ENCODE peak calls at places on chromosomes 3 and 15, in four cellular contexts. K, L, G and T are unnamed samples.
A peak's percentile ranks its signal among the peaks of the same experiment; 100 is the strongest.

GRCh38 chr3:178982138-178982537 is 89.5 kb downstream of the ZMAT3 start:
- DNase-seq in K (no peak), L (no peak), G (no peak), T (no peak)

GRCh38 chr15:87045741-87046140 is 966.1 kb downstream of the AGBL1 start:
- DNase-seq in K (no peak), L (no peak), G (no peak), T (peak; percentile 14)

GRCh38 chr3:28835249-28835648 is 445.6 kb upstream of the RBMS3 start:
- DNase-seq in K (no peak), L (no peak), G (no peak), T (no peak)

GRCh38 chr3:62922326-62922725 is 47.1 kb upstream of the CADPS start:
- DNase-seq in K (no peak), L (no peak), G (no peak), T (peak; percentile 27)

GRCh38 chr3:31165399-31165860 is 271.0 kb upstream of the GADL1 start:
- DNase-seq in K (no peak), L (peak; percentile 60), G (no peak), T (no peak)

GRCh38 chr15:68631621-68632051 is 52.8 kb downstream of the CORO2B start:
- DNase-seq in K (no peak), L (no peak), G (no peak), T (no peak)

GRCh38 chr3:198093082-198093679 is 133.2 kb downstream of the LMLN start:
- DNase-seq in K (no peak), L (no peak), G (no peak), T (no peak)

GRCh38 chr3:179324270-179324754 is 1.5 kb downstream of the ZNF639 start:
- DNase-seq in K (no peak), L (no peak), G (peak; percentile 13), T (no peak)

GRCh38 chr3:96833301-96833700 is 18.9 kb downstream of the EPHA6 start:
- DNase-seq in K (no peak), L (no peak), G (no peak), T (no peak)

GRCh38 chr3:157104521-157104920 is 55.4 kb downstream of the CCNL1 start:
- DNase-seq in K (no peak), L (no peak), G (no peak), T (no peak)

GRCh38 chr15:62847900-62848489 is 194.6 kb upstream of the TPM1 start:
- DNase-seq in K (no peak), L (peak; percentile 57), G (peak; percentile 64), T (no peak)

GRCh38 chr3:10778492-10779292 is 37.3 kb upstream of the SLC6A11 start:
- DNase-seq in K (no peak), L (no peak), G (no peak), T (no peak)

GRCh38 chr3:36520241-36521006 is 140.1 kb downstream of the STAC start:
- DNase-seq in K (no peak), L (no peak), G (no peak), T (no peak)